ENCODE peak calls at places on chromosomes 12 and 14, in six cellular contexts. One of them, this sample, is unnamed.

GRCh38 chr14:64510825-64511679 is 6.5 kb downstream of the ZBTB1 start:
- DNase-seq in testis: peak; percentile 89
- DNase-seq in uterus: peak; percentile 47
- DNase-seq in adrenal gland: peak; percentile 65
- DNase-seq in tibial nerve: peak; percentile 93
- DNase-seq in lower leg skin: peak; percentile 91
- DNase-seq in this sample: peak; percentile 81

GRCh38 chr12:2682301-2683282 is 112.2 kb upstream of the FKBP4 start:
- DNase-seq in tibial nerve: no peak
- DNase-seq in testis: peak; percentile 45
- DNase-seq in uterus: peak; percentile 29
- DNase-seq in adrenal gland: no peak
- DNase-seq in lower leg skin: peak; percentile 68
- DNase-seq in this sample: no peak

GRCh38 chr14:55581011-55581806 is 1.2 kb downstream of the KTN1 start:
- DNase-seq in tibial nerve: no peak
- DNase-seq in lower leg skin: no peak
- DNase-seq in testis: peak; percentile 74
- DNase-seq in uterus: peak; percentile 31
- DNase-seq in adrenal gland: peak; percentile 59
- DNase-seq in this sample: peak; percentile 64

GRCh38 chr12:70319632-70320031 is 46.5 kb upstream of the KCNMB4 start:
- DNase-seq in lower leg skin: no peak
- DNase-seq in adrenal gland: no peak
- DNase-seq in testis: no peak
- DNase-seq in uterus: no peak
- DNase-seq in tibial nerve: no peak
- DNase-seq in this sample: no peak

GRCh38 chr12:26919216-26919555 is 18.6 kb downstream of the INTS13 start:
- DNase-seq in adrenal gland: no peak
- DNase-seq in tibial nerve: no peak
- DNase-seq in testis: no peak
- DNase-seq in lower leg skin: no peak
- DNase-seq in uterus: no peak
- DNase-seq in this sample: no peak

GRCh38 chr12:69290545-69291277 is 51.3 kb downstream of the CPSF6 start:
- DNase-seq in testis: peak; percentile 86
- DNase-seq in adrenal gland: peak; percentile 68
- DNase-seq in uterus: peak; percentile 26
- DNase-seq in lower leg skin: peak; percentile 90
- DNase-seq in tibial nerve: peak; percentile 79
- DNase-seq in this sample: peak; percentile 93

GRCh38 chr14:105894125-105894977 is 368.0 kb downstream of the TMEM121 start:
- DNase-seq in tibial nerve: no peak
- DNase-seq in lower leg skin: peak; percentile 81
- DNase-seq in uterus: peak; percentile 4
- DNase-seq in testis: no peak
- DNase-seq in adrenal gland: no peak
- DNase-seq in this sample: no peak

GRCh38 chr12:81077686-81078441 is at the start of gene ACSS3:
- DNase-seq in adrenal gland: peak; percentile 78
- DNase-seq in uterus: peak; percentile 71
- DNase-seq in lower leg skin: peak; percentile 89
- DNase-seq in tibial nerve: peak; percentile 56
- DNase-seq in testis: peak; percentile 72
- DNase-seq in this sample: no peak

GRCh38 chr12:105561981-105562726 is 231.7 kb downstream of the C12orf75 start:
- DNase-seq in lower leg skin: peak; percentile 86
- DNase-seq in uterus: peak; percentile 73
- DNase-seq in adrenal gland: peak; percentile 28
- DNase-seq in testis: no peak
- DNase-seq in tibial nerve: no peak
- DNase-seq in this sample: no peak
- H3K4me3 ChIP-seq in lower leg skin: no peak overlapping the region
- H3K4me3 ChIP-seq in uterus: no peak overlapping the region
- H3K4me3 ChIP-seq in adrenal gland: no peak overlapping the region
- H3K4me3 ChIP-seq in testis: no peak overlapping the region
- H3K4me3 ChIP-seq in tibial nerve: no peak overlapping the region
- H3K4me3 ChIP-seq in this sample: no peak overlapping the region

GRCh38 chr12:76031414-76032042 is at the start of gene PHLDA1:
- DNase-seq in testis: peak; percentile 93
- DNase-seq in tibial nerve: peak; percentile 83
- DNase-seq in lower leg skin: peak; percentile 99
- DNase-seq in uterus: peak; percentile 95
- DNase-seq in adrenal gland: peak; percentile 97
- DNase-seq in this sample: peak; percentile 90
- TF ChIP-seq POLR2A in testis: peak; percentile 31
- TF ChIP-seq POLR2A in tibial nerve: peak; percentile 83
- TF ChIP-seq POLR2A in lower leg skin: no peak
- TF ChIP-seq POLR2A in uterus: peak; percentile 90
- TF ChIP-seq POLR2A in adrenal gland: peak; percentile 94
- TF ChIP-seq POLR2A in this sample: peak; percentile 67

GRCh38 chr14:98888281-98888680 is 383.7 kb downstream of the BCL11B start:
- DNase-seq in lower leg skin: no peak
- DNase-seq in testis: no peak
- DNase-seq in tibial nerve: no peak
- DNase-seq in adrenal gland: no peak
- DNase-seq in uterus: no peak
- DNase-seq in this sample: peak; percentile 11
- H3K4me3 ChIP-seq in lower leg skin: no peak overlapping the region
- H3K4me3 ChIP-seq in testis: no peak overlapping the region
- H3K4me3 ChIP-seq in tibial nerve: no peak overlapping the region
- H3K4me3 ChIP-seq in adrenal gland: no peak overlapping the region
- H3K4me3 ChIP-seq in uterus: no peak overlapping the region
- H3K4me3 ChIP-seq in this sample: no peak overlapping the region

DNA sequence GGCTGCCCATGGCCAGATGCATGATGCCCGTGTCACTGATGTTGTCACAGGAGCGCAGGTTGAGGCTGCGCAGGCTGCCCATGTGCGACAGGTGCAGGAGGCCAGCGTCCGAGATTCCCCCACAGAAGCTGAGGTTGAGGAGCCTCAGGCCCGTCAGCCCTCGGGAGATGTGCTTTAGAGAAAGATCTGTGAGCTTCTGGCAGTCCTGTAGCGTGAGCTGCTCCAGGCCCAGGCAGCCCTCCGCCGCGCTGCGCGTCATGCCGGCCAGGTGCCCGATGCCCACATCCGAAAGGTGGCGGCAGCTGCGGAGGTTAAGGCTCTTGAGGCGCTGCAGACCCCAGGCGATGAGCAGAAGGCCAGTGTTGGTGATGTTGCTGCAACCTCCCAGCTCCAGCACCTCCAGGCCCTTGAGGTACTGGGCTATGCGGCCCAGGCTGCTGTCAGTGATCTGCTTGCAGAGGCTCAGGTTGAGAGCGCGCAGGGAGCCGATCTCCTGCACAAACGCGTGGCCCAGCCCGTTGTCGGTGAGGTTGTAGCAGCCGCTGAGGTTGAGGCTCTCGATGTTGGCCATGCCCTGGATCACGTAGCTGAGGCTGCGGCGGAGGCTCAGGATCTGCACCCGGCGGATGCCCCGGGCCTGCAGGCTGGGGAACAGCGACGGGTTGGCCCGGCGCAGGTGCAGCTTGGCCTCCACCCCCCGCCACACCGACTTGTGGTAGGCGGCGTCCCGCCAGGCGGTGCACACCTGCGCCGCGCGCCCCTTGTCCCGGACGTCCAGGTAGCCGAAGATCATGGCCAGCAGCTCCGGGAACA is 943 bp downstream of the FBXL14 start:
- DNase-seq in adrenal gland: peak; percentile 61
- DNase-seq in testis: peak; percentile 59
- DNase-seq in uterus: peak; percentile 44
- DNase-seq in tibial nerve: no peak
- DNase-seq in lower leg skin: no peak
- DNase-seq in this sample: peak; percentile 84
- TF ChIP-seq POLR2A in adrenal gland: no peak
- TF ChIP-seq POLR2A in testis: no peak
- TF ChIP-seq POLR2A in uterus: no peak
- TF ChIP-seq POLR2A in tibial nerve: no peak
- TF ChIP-seq POLR2A in lower leg skin: no peak
- TF ChIP-seq POLR2A in this sample: no peak

GRCh38 chr14:28769358-28769757 is 2.8 kb downstream of the FOXG1 start:
- DNase-seq in adrenal gland: no peak
- DNase-seq in tibial nerve: no peak
- DNase-seq in uterus: no peak
- DNase-seq in testis: no peak
- DNase-seq in lower leg skin: no peak
- DNase-seq in this sample: no peak
- H3K4me3 ChIP-seq in adrenal gland: no peak overlapping the region
- H3K4me3 ChIP-seq in tibial nerve: no peak overlapping the region
- H3K4me3 ChIP-seq in uterus: no peak overlapping the region
- H3K4me3 ChIP-seq in testis: no peak overlapping the region
- H3K4me3 ChIP-seq in lower leg skin: no peak overlapping the region
- H3K4me3 ChIP-seq in this sample: no peak overlapping the region

GRCh38 chr14:23362200-23362599 is 2.8 kb downstream of the EFS start:
- DNase-seq in adrenal gland: no peak
- DNase-seq in lower leg skin: peak; percentile 26
- DNase-seq in tibial nerve: no peak
- DNase-seq in uterus: no peak
- DNase-seq in testis: no peak
- DNase-seq in this sample: no peak

GRCh38 chr14:23360496-23360895 is 4.5 kb downstream of the EFS start:
- DNase-seq in uterus: no peak
- DNase-seq in tibial nerve: no peak
- DNase-seq in lower leg skin: peak; percentile 82
- DNase-seq in adrenal gland: no peak
- DNase-seq in testis: no peak
- DNase-seq in this sample: peak; percentile 39

GRCh38 chr14:23361763-23362162 is 3.2 kb downstream of the EFS start:
- DNase-seq in lower leg skin: peak; percentile 52
- DNase-seq in tibial nerve: no peak
- DNase-seq in testis: no peak
- DNase-seq in uterus: no peak
- DNase-seq in adrenal gland: no peak
- DNase-seq in this sample: no peak

GRCh38 chr14:23359722-23360447 is 5.1 kb downstream of the EFS start:
- DNase-seq in lower leg skin: peak; percentile 68
- DNase-seq in uterus: no peak
- DNase-seq in tibial nerve: no peak
- DNase-seq in adrenal gland: no peak
- DNase-seq in testis: no peak
- DNase-seq in this sample: no peak

GRCh38 chr14:23361320-23361719 is 3.7 kb downstream of the EFS start:
- DNase-seq in adrenal gland: no peak
- DNase-seq in testis: no peak
- DNase-seq in lower leg skin: peak; percentile 76
- DNase-seq in tibial nerve: no peak
- DNase-seq in uterus: no peak
- DNase-seq in this sample: no peak
- TF ChIP-seq POLR2A in adrenal gland: no peak
- TF ChIP-seq POLR2A in testis: no peak
- TF ChIP-seq POLR2A in lower leg skin: no peak
- TF ChIP-seq POLR2A in tibial nerve: no peak
- TF ChIP-seq POLR2A in uterus: no peak
- TF ChIP-seq POLR2A in this sample: no peak

GRCh38 chr12:131221946-131222249 is 268.2 kb downstream of the ADGRD1 start:
- DNase-seq in tibial nerve: no peak
- DNase-seq in uterus: no peak
- DNase-seq in adrenal gland: no peak
- DNase-seq in lower leg skin: no peak
- DNase-seq in testis: no peak
- DNase-seq in this sample: no peak
- H3K4me3 ChIP-seq in tibial nerve: peak overlapping the region; percentile 4
- H3K4me3 ChIP-seq in uterus: no peak overlapping the region
- H3K4me3 ChIP-seq in adrenal gland: no peak overlapping the region
- H3K4me3 ChIP-seq in lower leg skin: no peak overlapping the region
- H3K4me3 ChIP-seq in testis: no peak overlapping the region
- H3K4me3 ChIP-seq in this sample: peak overlapping the region; percentile 27

GRCh38 chr12:50529345-50529744 is 24.6 kb downstream of the DIP2B start:
- DNase-seq in testis: no peak
- DNase-seq in tibial nerve: no peak
- DNase-seq in adrenal gland: no peak
- DNase-seq in uterus: no peak
- DNase-seq in lower leg skin: no peak
- DNase-seq in this sample: no peak

GRCh38 chr12:50524621-50525020 is 19.8 kb downstream of the DIP2B start:
- DNase-seq in uterus: no peak
- DNase-seq in tibial nerve: no peak
- DNase-seq in testis: no peak
- DNase-seq in lower leg skin: no peak
- DNase-seq in adrenal gland: no peak
- DNase-seq in this sample: no peak

GRCh38 chr12:50525422-50525821 is 20.6 kb downstream of the DIP2B start:
- DNase-seq in uterus: no peak
- DNase-seq in adrenal gland: no peak
- DNase-seq in tibial nerve: no peak
- DNase-seq in lower leg skin: no peak
- DNase-seq in testis: no peak
- DNase-seq in this sample: no peak

GRCh38 chr12:50528800-50529199 is 24.0 kb downstream of the DIP2B start:
- DNase-seq in uterus: no peak
- DNase-seq in lower leg skin: no peak
- DNase-seq in tibial nerve: no peak
- DNase-seq in testis: no peak
- DNase-seq in adrenal gland: no peak
- DNase-seq in this sample: no peak

GRCh38 chr12:50527086-50527726 is 22.4 kb downstream of the DIP2B start:
- DNase-seq in testis: no peak
- DNase-seq in tibial nerve: no peak
- DNase-seq in lower leg skin: no peak
- DNase-seq in uterus: no peak
- DNase-seq in adrenal gland: no peak
- DNase-seq in this sample: no peak
- TF ChIP-seq POLR2A in testis: no peak
- TF ChIP-seq POLR2A in tibial nerve: no peak
- TF ChIP-seq POLR2A in lower leg skin: no peak
- TF ChIP-seq POLR2A in uterus: no peak
- TF ChIP-seq POLR2A in adrenal gland: no peak
- TF ChIP-seq POLR2A in this sample: no peak

DNA sequence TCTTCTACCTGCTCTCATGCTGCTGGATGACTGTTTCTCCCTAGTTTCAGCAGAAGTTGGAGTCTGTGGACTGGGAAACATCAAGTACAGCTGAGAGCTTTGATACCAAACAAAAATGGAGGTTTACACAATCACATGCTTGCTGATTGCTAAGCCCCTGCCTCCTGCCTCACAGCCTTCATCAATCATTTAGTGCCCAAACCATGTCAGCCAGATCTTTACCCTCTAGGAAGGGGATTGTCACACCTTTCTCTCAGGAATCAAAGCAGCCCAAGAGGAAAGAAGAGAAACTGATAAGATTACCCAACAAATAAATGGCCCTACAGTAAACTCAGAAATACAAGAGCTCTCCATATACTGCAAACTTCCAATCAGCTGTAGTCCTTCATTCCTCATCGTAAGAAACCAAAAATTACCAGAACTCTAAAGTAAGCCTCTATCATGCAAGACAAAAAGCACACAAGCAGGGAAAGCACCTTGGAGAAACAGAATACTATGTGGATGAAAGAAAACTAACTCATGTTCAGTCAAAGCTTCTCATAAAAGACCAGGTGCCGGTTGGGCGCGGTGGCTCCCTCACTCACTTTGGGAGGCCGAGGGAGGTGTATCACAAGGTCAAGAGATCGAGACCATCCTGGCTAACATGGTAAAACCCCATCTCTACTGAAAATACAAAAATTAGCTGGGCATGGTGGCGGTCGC is 63.6 kb upstream of the RESF1 start:
- DNase-seq in testis: no peak
- DNase-seq in tibial nerve: no peak
- DNase-seq in adrenal gland: no peak
- DNase-seq in uterus: no peak
- DNase-seq in lower leg skin: no peak
- DNase-seq in this sample: no peak
- H3K4me3 ChIP-seq in testis: no peak overlapping the region
- H3K4me3 ChIP-seq in tibial nerve: no peak overlapping the region
- H3K4me3 ChIP-seq in adrenal gland: no peak overlapping the region
- H3K4me3 ChIP-seq in uterus: no peak overlapping the region
- H3K4me3 ChIP-seq in lower leg skin: no peak overlapping the region
- H3K4me3 ChIP-seq in this sample: no peak overlapping the region